ENCODE peak calls at places on chromosomes 2 and 18, in four cellular contexts. F is colonic mucosa, U is OCI-LY7, C is hepatocyte. H is an unnamed sample.

GRCh38 chr2:216015722-216016464 is 2.5 kb upstream of the MREG start:
- DNase-seq in C (no peak), F (no peak), U (peak; percentile 85), H (no peak)

GRCh38 chr18:73793386-73793785 is 354.2 kb downstream of the FBXO15 start:
- DNase-seq in U (no peak), C (peak; percentile 48), F (no peak), H (no peak)

GRCh38 chr2:20596973-20597867 is 53.7 kb downstream of the HS1BP3 start:
- DNase-seq in F (no peak), C (peak; percentile 64), U (no peak), H (no peak)

GRCh38 chr2:230870544-230871360 is 6.0 kb downstream of the ITM2C start:
- DNase-seq in U (no peak), F (peak; percentile 80), C (peak; percentile 75), H (no peak)

GRCh38 chr2:205323929-205324328 is 358.4 kb upstream of the NRP2 start:
- DNase-seq in U (peak; percentile 1), F (no peak), C (no peak), H (no peak)

GRCh38 chr2:221501883-221502269 is 70.2 kb downstream of the EPHA4 start:
- DNase-seq in U (no peak), C (no peak), F (no peak), H (no peak)

GRCh38 chr18:48893559-48894265 is 57.1 kb downstream of the SMAD7 start:
- DNase-seq in U (no peak), C (no peak), F (peak; percentile 86), H (peak; percentile 27)

GRCh38 chr18:53701697-53702096 is 522.8 kb downstream of the MBD2 start:
- DNase-seq in C (no peak), U (no peak), F (no peak), H (no peak)

GRCh38 chr18:76306685-76307292 is 188.3 kb downstream of the ZNF516 start:
- DNase-seq in C (no peak), U (peak; percentile 0), F (no peak), H (no peak)

GRCh38 chr2:223725494-223725893 is 111.9 kb downstream of the AP1S3 start:
- DNase-seq in C (peak; percentile 92), F (peak; percentile 33), U (no peak), H (no peak)

GRCh38 chr2:3211256-3211970 is 166.2 kb downstream of the EIPR1 start:
- DNase-seq in F (no peak), C (no peak), U (no peak), H (no peak)

GRCh38 chr2:226673314-226673723 is 126.3 kb downstream of the IRS1 start:
- DNase-seq in F (peak; percentile 75), U (no peak), C (peak; percentile 52), H (no peak)

GRCh38 chr2:1882471-1882870 is 138.2 kb upstream of the PXDN start:
- DNase-seq in C (no peak), F (no peak), U (no peak), H (no peak)

GRCh38 chr2:240184656-240185055 is 44.2 kb upstream of the OTOS start:
- DNase-seq in C (no peak), U (no peak), F (no peak), H (no peak)

GRCh38 chr2:172200495-172201085 is 97.9 kb upstream of the DLX2 start:
- DNase-seq in F (peak; percentile 49), U (no peak), C (no peak), H (no peak)
- TF ChIP-seq CTCF in F (peak; percentile 38), U (peak; percentile 67), C (no peak), H (peak; percentile 38)

GRCh38 chr18:56711706-56712445 is 60.7 kb downstream of the WDR7 start:
- DNase-seq in C (no peak), U (no peak), F (no peak), H (no peak)

GRCh38 chr18:56715121-56715520 is 64.0 kb downstream of the WDR7 start:
- DNase-seq in C (no peak), U (no peak), F (no peak), H (no peak)

GRCh38 chr18:56712761-56713160 is 61.6 kb downstream of the WDR7 start:
- DNase-seq in C (no peak), F (no peak), U (no peak), H (no peak)

GRCh38 chr18:56709463-56709862 is 58.3 kb downstream of the WDR7 start:
- DNase-seq in F (no peak), C (peak; percentile 56), U (peak; percentile 0), H (no peak)
- TF ChIP-seq CTCF in F (no peak), C (peak; percentile 28), U (peak; percentile 43), H (peak; percentile 11)

GRCh38 chr2:12806535-12806934 is 89.8 kb downstream of the TRIB2 start:
- DNase-seq in U (no peak), C (no peak), F (no peak), H (no peak)

GRCh38 chr2:12803616-12804015 is 86.9 kb downstream of the TRIB2 start:
- DNase-seq in C (no peak), U (no peak), F (no peak), H (no peak)

GRCh38 chr2:12807907-12808810 is 91.4 kb downstream of the TRIB2 start:
- DNase-seq in F (no peak), C (no peak), U (no peak), H (no peak)

GRCh38 chr2:12805032-12805431 is 88.3 kb downstream of the TRIB2 start:
- DNase-seq in F (no peak), C (no peak), U (no peak), H (no peak)

DNA sequence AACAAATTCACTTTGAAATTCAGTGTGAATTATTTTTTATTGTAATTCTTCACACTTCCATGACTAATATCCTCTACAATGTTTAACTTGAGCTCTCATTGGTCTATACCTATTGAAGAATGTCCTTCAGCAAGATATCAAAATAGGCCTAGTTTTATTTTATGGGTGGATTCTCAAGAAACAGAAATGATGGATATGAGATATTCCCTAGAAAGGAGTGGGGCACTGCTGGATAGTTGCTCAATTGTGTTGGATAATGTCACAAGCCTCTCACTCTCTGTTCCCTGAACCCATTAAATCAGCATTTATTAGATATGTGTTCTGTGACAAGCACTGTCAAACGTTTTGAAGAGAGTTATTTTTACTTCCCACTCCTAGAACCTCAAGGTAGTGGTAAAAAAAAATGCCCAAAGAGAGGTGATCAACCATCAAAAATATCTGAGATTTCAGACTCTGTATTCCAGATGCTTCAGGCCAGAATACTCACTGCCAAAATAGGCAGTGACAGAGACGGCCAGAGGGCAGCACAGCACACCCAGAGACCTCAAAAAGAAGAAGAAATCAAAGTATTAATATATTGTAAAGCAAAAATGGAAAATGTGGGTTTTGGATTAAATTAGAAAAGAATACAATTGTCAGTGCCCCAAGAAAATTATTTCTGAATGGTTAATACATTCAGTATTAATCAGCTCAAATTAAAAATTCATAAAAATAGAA is 87.6 kb downstream of the TRIB2 start:
- DNase-seq in U (no peak), C (no peak), F (no peak), H (no peak)
- TF ChIP-seq CTCF in U (no peak), C (no peak), F (no peak), H (no peak)

GRCh38 chr2:64654993-64655666 is 1.4 kb upstream of the SERTAD2 start:
- DNase-seq in C (peak; percentile 46), U (peak; percentile 69), F (no peak), H (no peak)
- TF ChIP-seq CTCF in C (peak; percentile 29), U (peak; percentile 67), F (no peak), H (no peak)